ENCODE peak calls at places on chromosomes 16 and 17, in eight cellular contexts. M is right atrium auricular region, Q is AG04449, V is tibial artery, N is heart right ventricle, K is pancreas, T is cardiac muscle cell, A is ovary. X is an unnamed sample.

GRCh38 chr17:81599719-81600486 is 37.0 kb downstream of the NPLOC4 start:
- DNase-seq in M (no peak), Q (no peak), V (no peak), N (peak; percentile 48), K (no peak), T (no peak), A (no peak), X (no peak)

GRCh38 chr16:11949527-11949926 is 7.7 kb upstream of the NPIPB2 start:
- DNase-seq in M (no peak), Q (no peak), V (no peak), N (peak; percentile 23), K (no peak), T (peak; percentile 77), A (no peak), X (peak; percentile 85)

GRCh38 chr16:13435415-13435814 is 484.5 kb upstream of the ERCC4 start:
- DNase-seq in M (no peak), Q (no peak), V (no peak), N (no peak), K (no peak), T (no peak), A (no peak), X (no peak)

GRCh38 chr17:57551321-57552079 is 193.6 kb downstream of the CCDC182 start:
- DNase-seq in M (no peak), Q (no peak), V (no peak), N (no peak), K (no peak), T (no peak), A (no peak), X (peak; percentile 72)

GRCh38 chr17:34588266-34588665 is 8.9 kb downstream of the TMEM132E start:
- DNase-seq in M (no peak), Q (no peak), V (no peak), N (no peak), K (no peak), T (no peak), A (no peak), X (no peak)

GRCh38 chr16:4313563-4314531 is 2.0 kb upstream of the GLIS2 start:
- DNase-seq in M (no peak), Q (no peak), V (no peak), N (no peak), K (peak; percentile 87), T (peak; percentile 61), A (peak; percentile 57), X (peak; percentile 79)

GRCh38 chr17:38750044-38750311 is 1.8 kb upstream of the PCGF2 start:
- DNase-seq in M (no peak), Q (no peak), V (no peak), N (no peak), K (no peak), T (no peak), A (peak; percentile 66), X (no peak)

GRCh38 chr17:78377858-78378224 is 608 bp upstream of the PGS1 start:
- DNase-seq in M (no peak), Q (no peak), V (no peak), N (no peak), K (no peak), T (no peak), A (no peak), X (no peak)

GRCh38 chr16:78230832-78231231 is 131.4 kb downstream of the WWOX start:
- DNase-seq in M (no peak), Q (no peak), V (no peak), N (no peak), K (no peak), T (no peak), A (no peak), X (no peak)

GRCh38 chr17:4870850-4871249 is 28.5 kb upstream of the C17orf107 start:
- DNase-seq in M (no peak), Q (no peak), V (no peak), N (no peak), K (no peak), T (no peak), A (no peak), X (no peak)

GRCh38 chr17:40536731-40537171 is 28.5 kb downstream of the CCR7 start:
- DNase-seq in M (no peak), Q (no peak), V (peak; percentile 56), N (no peak), K (no peak), T (no peak), A (peak; percentile 45), X (no peak)

GRCh38 chr16:24538756-24539294 is 541 bp upstream of the RBBP6 start:
- DNase-seq in M (peak; percentile 70), Q (peak; percentile 23), V (no peak), N (no peak), K (no peak), T (no peak), A (no peak), X (no peak)

GRCh38 chr16:2770057-2770780 is 6.9 kb downstream of the ELOB start:
- DNase-seq in M (no peak), Q (no peak), V (no peak), N (no peak), K (no peak), T (no peak), A (peak; percentile 18), X (no peak)

GRCh38 chr17:21019976-21020575 is 22.7 kb downstream of the USP22 start:
- DNase-seq in M (no peak), Q (no peak), V (no peak), N (no peak), K (no peak), T (no peak), A (no peak), X (no peak)

GRCh38 chr16:73143681-73144370 is 95.9 kb upstream of the ZFHX3 start:
- DNase-seq in M (no peak), Q (no peak), V (no peak), N (no peak), K (no peak), T (no peak), A (no peak), X (no peak)

GRCh38 chr17:7940743-7941142 is 8.7 kb downstream of the CNTROB start:
- DNase-seq in M (no peak), Q (no peak), V (no peak), N (no peak), K (no peak), T (no peak), A (no peak), X (no peak)

GRCh38 chr16:1999866-2000514 is 9.6 kb downstream of the ZNF598 start:
- DNase-seq in M (no peak), Q (no peak), V (no peak), N (no peak), K (peak; percentile 48), T (no peak), A (no peak), X (no peak)

GRCh38 chr16:77662241-77662640 is 60.1 kb upstream of the NUDT7 start:
- DNase-seq in M (no peak), Q (no peak), V (no peak), N (no peak), K (no peak), T (no peak), A (no peak), X (no peak)

GRCh38 chr17:58264407-58265103 is 16.2 kb downstream of the MPO start:
- DNase-seq in M (peak; percentile 23), Q (no peak), V (no peak), N (no peak), K (no peak), T (no peak), A (no peak), X (no peak)

DNA sequence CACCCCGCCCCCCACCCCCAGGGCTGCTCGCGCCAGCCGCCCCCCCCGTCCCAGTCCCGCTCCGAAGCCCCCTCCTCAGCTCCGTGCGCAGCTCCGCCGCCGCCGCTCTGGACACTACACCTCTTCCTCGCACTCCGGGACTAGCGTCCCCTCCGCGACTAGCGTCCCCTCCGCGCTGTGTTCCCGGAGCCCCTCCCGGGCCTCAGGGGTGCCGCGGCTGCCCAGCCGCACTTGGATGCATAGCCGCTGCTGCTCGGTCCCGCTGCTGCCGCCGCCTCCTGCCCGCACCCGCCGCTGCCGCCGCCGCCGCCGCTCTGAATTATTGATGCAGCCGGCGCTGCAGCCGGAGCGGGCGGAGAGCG is at the start of gene CBLN1:
- DNase-seq in M (no peak), Q (no peak), V (no peak), N (no peak), K (no peak), T (no peak), A (no peak), X (no peak)
- TF ChIP-seq CTCF in M (no peak), Q (no peak), V (no peak), N (no peak), K (no peak), T (no peak), A (no peak), X (no peak)

GRCh38 chr16:31458073-31458834 is 1.0 kb upstream of the ARMC5 start:
- DNase-seq in M (no peak), Q (no peak), V (peak; percentile 51), N (peak; percentile 59), K (peak; percentile 65), T (peak; percentile 50), A (no peak), X (peak; percentile 65)
- TF ChIP-seq CTCF in M (no peak), Q (no peak), V (peak; percentile 10), N (peak; percentile 30), K (no peak), T (no peak), A (no peak), X (no peak)

DNA sequence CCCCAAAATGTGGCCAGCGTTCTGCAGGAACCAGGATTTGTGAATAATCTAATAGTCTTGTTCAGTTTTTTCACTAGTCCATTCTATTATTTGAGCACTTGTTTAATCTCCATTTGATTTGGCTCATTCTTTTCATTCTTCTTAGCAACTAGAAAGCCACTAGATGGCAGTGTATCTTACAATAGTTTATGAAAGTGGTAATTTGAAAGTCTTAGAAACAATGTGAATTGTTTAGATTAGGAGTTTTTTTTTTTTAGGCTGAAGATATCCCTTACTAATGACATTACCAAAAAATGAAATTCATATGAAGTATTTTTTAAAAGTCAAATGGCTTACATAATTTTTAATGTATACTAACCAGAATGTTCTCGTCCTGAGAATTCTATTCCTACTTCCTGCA is 6.7 kb downstream of the ERI2 start:
- DNase-seq in M (no peak), Q (no peak), V (no peak), N (no peak), K (no peak), T (peak; percentile 56), A (no peak), X (no peak)
- TF ChIP-seq CTCF in M (peak; percentile 48), Q (peak; percentile 19), V (peak; percentile 59), N (peak; percentile 73), K (no peak), T (peak; percentile 55), A (no peak), X (peak; percentile 17)

GRCh38 chr17:11296994-11297393 is 56.0 kb downstream of the SHISA6 start:
- DNase-seq in M (no peak), Q (no peak), V (no peak), N (no peak), K (no peak), T (peak; percentile 6), A (no peak), X (no peak)
- TF ChIP-seq CTCF in M (peak; percentile 19), Q (no peak), V (no peak), N (peak; percentile 13), K (peak; percentile 30), T (no peak), A (no peak), X (no peak)